ENCODE peak calls at places on chromosomes 2 and 18, in eight cellular contexts. A, M, J, N, L, R, O and B are unnamed samples.

GRCh38 chr18:65817178-65817577 is 66.4 kb downstream of the CDH7 start:
- DNase-seq in N (peak), R (no peak), J (no peak), A (no peak), O (no peak), M (no peak), L (no peak), B (no peak)

GRCh38 chr18:27778441-27778840 is 398.5 kb downstream of the CDH2 start:
- DNase-seq in J (no peak), N (peak), L (no peak), O (no peak), M (no peak), A (peak), R (no peak), B (no peak)

GRCh38 chr18:500230-500555 is 308 bp downstream of the COLEC12 start:
- DNase-seq in O (no peak), L (no peak), R (no peak), A (no peak), N (peak), M (no peak), J (no peak), B (no peak)

GRCh38 chr2:237859533-237860272 is at the start of gene RAMP1:
- DNase-seq in N (peak), O (no peak), L (no peak), A (no peak), R (peak), M (peak), J (no peak), B (no peak)

GRCh38 chr2:60872510-60872928 is 8.9 kb upstream of the REL start:
- DNase-seq in M (no peak), N (no peak), J (no peak), L (no peak), R (no peak), A (no peak), O (no peak), B (no peak)

GRCh38 chr2:204538179-204539009 is 6.9 kb upstream of the PARD3B start:
- DNase-seq in O (no peak), N (peak), J (no peak), A (peak), R (no peak), L (no peak), M (no peak), B (no peak)

GRCh38 chr18:79511271-79511670 is 115.5 kb downstream of the NFATC1 start:
- DNase-seq in N (no peak), J (no peak), M (no peak), L (no peak), A (no peak), R (no peak), O (no peak), B (no peak)

GRCh38 chr2:105725388-105725787 is 19.3 kb upstream of the NCK2 start:
- DNase-seq in N (no peak), R (no peak), M (no peak), A (no peak), O (no peak), L (no peak), J (no peak), B (no peak)

GRCh38 chr2:143075711-143076110 is 53.5 kb upstream of the ARHGAP15 start:
- DNase-seq in L (no peak), J (no peak), M (no peak), A (no peak), R (no peak), O (no peak), N (no peak), B (no peak)

GRCh38 chr2:169178364-169178763 is 109.0 kb downstream of the DHRS9 start:
- DNase-seq in L (no peak), N (no peak), A (no peak), M (no peak), O (no peak), R (no peak), J (no peak), B (no peak)

GRCh38 chr2:7726989-7727388 is 809.8 kb downstream of the RNF144A start:
- DNase-seq in R (no peak), M (peak), J (no peak), N (no peak), O (no peak), L (no peak), A (no peak), B (no peak)

GRCh38 chr2:151237422-151238012 is 24.1 kb downstream of the RBM43 start:
- DNase-seq in M (no peak), N (peak), A (peak), L (no peak), O (no peak), R (no peak), J (no peak), B (no peak)

GRCh38 chr2:100064165-100064564 is 78.2 kb downstream of the AFF3 start:
- DNase-seq in A (no peak), N (no peak), O (no peak), R (no peak), J (no peak), M (no peak), L (no peak), B (no peak)

DNA sequence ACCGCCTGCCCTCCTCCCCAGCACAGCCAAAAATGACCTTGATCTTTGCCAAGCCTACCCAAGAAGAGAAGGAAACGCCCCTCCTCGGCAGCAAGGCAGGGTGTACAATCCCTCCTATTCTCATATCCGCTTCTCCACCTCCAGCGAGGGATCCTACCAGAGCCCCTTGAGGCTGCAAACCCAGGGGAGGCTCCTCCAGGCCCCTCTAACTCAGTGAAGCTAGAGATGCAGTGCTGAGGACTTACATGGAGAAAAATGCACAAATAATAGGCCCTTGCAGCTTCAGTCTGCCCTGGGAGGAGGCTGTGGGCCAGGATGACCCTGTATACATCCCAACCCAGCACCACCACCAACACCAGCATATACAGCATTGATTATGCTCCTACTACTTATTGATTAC is 46.9 kb upstream of the POMC start:
- DNase-seq in N (no peak), M (no peak), R (peak), O (no peak), L (no peak), J (no peak), A (no peak), B (no peak)
- H3K4me3 ChIP-seq in N (peak), M (no peak), R (no peak), O (no peak), L (no peak), J (no peak), A (no peak), B (peak)

DNA sequence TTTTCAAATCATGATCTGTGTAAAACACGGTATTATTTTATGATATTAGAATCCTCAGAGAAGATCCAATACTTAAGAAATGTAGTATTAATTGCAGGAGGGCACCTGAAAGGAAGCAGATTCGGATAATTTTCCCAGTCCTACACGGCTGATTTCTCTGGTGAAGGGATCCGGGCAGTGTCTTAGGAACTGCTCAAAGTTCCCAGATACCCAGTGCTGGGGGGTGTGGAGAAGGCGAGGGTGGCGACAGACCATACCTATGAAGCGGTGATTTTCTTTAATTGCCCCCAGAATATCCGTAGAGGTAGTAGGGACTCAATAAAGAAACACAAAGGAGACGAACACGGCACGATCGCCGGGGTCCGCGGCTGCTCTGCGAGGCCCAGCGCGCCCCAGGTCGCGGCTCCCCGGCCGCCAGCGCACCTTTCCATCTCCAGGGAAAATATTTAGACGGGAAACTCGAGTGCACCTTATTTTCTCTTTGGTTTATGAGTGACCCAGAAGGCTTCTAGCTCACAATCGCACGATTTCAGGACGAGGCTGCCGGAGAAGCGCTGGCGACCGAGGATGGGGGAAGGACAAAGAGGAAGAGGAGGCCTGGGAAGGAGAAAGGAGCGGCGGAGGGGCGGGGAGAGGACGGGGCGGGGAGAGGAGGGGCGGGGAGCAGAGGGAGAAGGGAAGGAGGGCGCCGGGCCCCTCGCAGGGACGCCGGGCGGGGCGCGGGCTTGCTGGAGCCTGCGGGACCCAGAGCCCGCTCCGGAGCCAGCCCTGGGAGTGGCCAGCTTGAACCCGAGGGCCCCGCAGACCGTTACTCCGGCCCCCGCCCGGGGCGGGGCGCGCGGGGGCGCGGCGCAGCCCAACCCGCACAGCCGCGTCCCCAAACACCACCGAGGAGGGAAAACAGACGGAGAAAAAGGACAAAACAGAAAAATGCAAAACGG is 1.2 kb upstream of the SOX11 start:
- DNase-seq in O (no peak), R (no peak), J (no peak), A (no peak), N (peak), M (no peak), L (no peak), B (no peak)
- H3K4me3 ChIP-seq in O (peak), R (no peak), J (peak), A (no peak), N (peak), M (peak), L (no peak), B (peak)

GRCh38 chr2:10842506-10842905 is 29.9 kb upstream of the PDIA6 start:
- DNase-seq in M (no peak), O (no peak), N (no peak), J (no peak), L (no peak), A (no peak), R (no peak), B (no peak)

GRCh38 chr2:10841547-10842219 is 29.1 kb upstream of the PDIA6 start:
- DNase-seq in A (no peak), J (no peak), O (no peak), L (no peak), R (no peak), N (no peak), M (no peak), B (no peak)

GRCh38 chr2:10845640-10846039 is 33.1 kb upstream of the PDIA6 start:
- DNase-seq in A (no peak), O (no peak), L (no peak), M (no peak), R (no peak), J (no peak), N (no peak), B (peak)

GRCh38 chr2:10846110-10846861 is 33.7 kb upstream of the PDIA6 start:
- DNase-seq in M (no peak), J (no peak), O (no peak), L (no peak), R (no peak), A (no peak), N (no peak), B (no peak)

GRCh38 chr2:10844083-10844482 is 31.5 kb upstream of the PDIA6 start:
- DNase-seq in A (peak), N (peak), M (peak), O (peak), R (no peak), J (no peak), L (no peak), B (peak)
- H3K4me3 ChIP-seq in A (no peak), N (peak), M (no peak), O (peak), R (no peak), J (no peak), L (no peak), B (peak)

DNA sequence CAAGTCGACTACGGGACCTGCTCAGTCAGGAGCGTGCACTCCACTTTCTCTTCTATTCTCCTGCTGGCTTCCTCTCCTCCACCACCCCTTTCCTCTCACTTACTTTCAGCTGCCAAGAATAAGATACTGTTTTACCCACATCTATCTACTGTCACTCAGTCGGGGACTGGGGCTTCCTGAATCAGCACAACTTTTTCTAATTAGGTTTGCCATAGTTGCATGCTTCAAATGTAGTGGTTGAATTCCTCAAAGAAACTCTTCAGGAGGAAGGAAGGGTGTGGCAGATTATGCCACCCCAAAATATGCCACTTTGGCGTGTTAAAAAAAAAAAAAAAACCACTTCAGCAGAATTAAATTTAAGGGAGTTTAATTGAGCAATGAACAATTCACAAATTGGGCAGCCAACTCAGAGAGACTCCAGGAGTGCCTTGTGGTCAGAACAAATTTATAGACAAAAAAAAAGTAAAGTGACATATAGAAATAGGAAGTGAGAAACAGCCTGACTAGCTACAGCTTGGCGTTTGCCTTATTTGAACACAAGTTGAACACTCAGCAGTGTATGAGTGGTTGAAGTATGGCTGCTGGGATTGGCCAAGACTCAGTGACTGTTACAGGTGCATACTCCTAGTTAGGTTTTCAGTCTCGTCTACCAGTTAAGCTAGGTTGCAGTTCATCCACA is 32.5 kb upstream of the RMDN2 start:
- DNase-seq in O (no peak), J (no peak), R (peak), L (no peak), N (no peak), A (peak), M (no peak), B (no peak)
- H3K4me3 ChIP-seq in O (no peak), J (no peak), R (no peak), L (no peak), N (no peak), A (no peak), M (no peak), B (no peak)

GRCh38 chr2:55454121-55454520 is 34.5 kb upstream of the CCDC88A start:
- DNase-seq in N (no peak), R (no peak), L (no peak), O (no peak), M (no peak), A (no peak), J (no peak), B (no peak)
- H3K4me3 ChIP-seq in N (no peak), R (no peak), L (no peak), O (no peak), M (no peak), A (no peak), J (no peak), B (no peak)

GRCh38 chr2:173298536-173299097 is 56.1 kb upstream of the CDCA7 start:
- DNase-seq in R (no peak), M (no peak), N (peak), A (no peak), L (no peak), J (no peak), O (no peak), B (no peak)
- H3K4me3 ChIP-seq in R (no peak), M (no peak), N (no peak), A (no peak), L (no peak), J (no peak), O (no peak), B (no peak)

GRCh38 chr2:66443183-66443976 is 8.5 kb downstream of the MEIS1 start:
- DNase-seq in M (no peak), N (peak), A (no peak), O (no peak), L (no peak), R (no peak), J (no peak), B (no peak)
- H3K4me3 ChIP-seq in M (no peak), N (peak), A (no peak), O (peak), L (no peak), R (no peak), J (peak), B (peak)